ENCODE peak calls at places on chromosomes 11 and 22, in five cellular contexts. G, W, X, T and J are unnamed samples.

GRCh38 chr11:69075421-69076128 is 26.8 kb downstream of the TPCN2 start:
- DNase-seq in G (no peak), W (peak; percentile 69), X (peak; percentile 47), T (peak; percentile 97), J (no peak)

GRCh38 chr11:78202733-78203167 is 14.0 kb downstream of the USP35 start:
- DNase-seq in G (peak; percentile 87), W (no peak), X (no peak), T (no peak), J (peak; percentile 49)

GRCh38 chr11:130301002-130301401 is 13.7 kb downstream of the ZBTB44 start:
- DNase-seq in G (no peak), W (no peak), X (no peak), T (no peak), J (no peak)

GRCh38 chr11:11584446-11584810 is 37.4 kb downstream of the GALNT18 start:
- DNase-seq in G (no peak), W (no peak), X (no peak), T (peak; percentile 62), J (no peak)

GRCh38 chr11:9265211-9266131 is at the start of gene DENND5A:
- DNase-seq in G (peak; percentile 19), W (peak; percentile 95), X (peak; percentile 85), T (peak; percentile 100), J (peak; percentile 88)

GRCh38 chr11:62324738-62325556 is 12.3 kb upstream of the ASRGL1 start:
- DNase-seq in G (no peak), W (peak; percentile 13), X (no peak), T (peak; percentile 40), J (peak; percentile 69)

GRCh38 chr22:25166266-25167056 is 33.2 kb upstream of the CRYBB3 start:
- DNase-seq in G (no peak), W (no peak), X (no peak), T (no peak), J (peak; percentile 31)

GRCh38 chr11:65912840-65913239 is 6.0 kb downstream of the C11orf68 start:
- DNase-seq in G (no peak), W (no peak), X (no peak), T (peak; percentile 49), J (no peak)

GRCh38 chr11:96465537-96465936 is 75.7 kb downstream of the JRKL start:
- DNase-seq in G (no peak), W (peak; percentile 6), X (no peak), T (no peak), J (no peak)

GRCh38 chr11:70887428-70887827 is 364.9 kb downstream of the SHANK2 start:
- DNase-seq in G (no peak), W (no peak), X (no peak), T (no peak), J (no peak)

GRCh38 chr11:16976360-16976759 is 37.9 kb downstream of the PLEKHA7 start:
- DNase-seq in G (no peak), W (no peak), X (no peak), T (no peak), J (no peak)

GRCh38 chr11:19185516-19186052 is 16.2 kb downstream of the CSRP3 start:
- DNase-seq in G (no peak), W (no peak), X (no peak), T (no peak), J (no peak)

GRCh38 chr11:77524539-77524938 is 50.6 kb upstream of the PAK1 start:
- DNase-seq in G (no peak), W (no peak), X (no peak), T (no peak), J (no peak)

GRCh38 chr11:68868221-68868620 is 26.5 kb upstream of the CPT1A start:
- DNase-seq in G (no peak), W (no peak), X (no peak), T (no peak), J (no peak)

GRCh38 chr11:15276616-15277015 is 161.9 kb downstream of the INSC start:
- DNase-seq in G (no peak), W (peak; percentile 12), X (no peak), T (no peak), J (no peak)

GRCh38 chr11:7080900-7081299 is 7.9 kb upstream of the RBMXL2 start:
- DNase-seq in G (no peak), W (no peak), X (no peak), T (no peak), J (no peak)

GRCh38 chr11:7268727-7269126 is 17.0 kb downstream of the SYT9 start:
- DNase-seq in G (no peak), W (no peak), X (no peak), T (no peak), J (no peak)

GRCh38 chr11:129946256-129946655 is 50.9 kb upstream of the NFRKB start:
- DNase-seq in G (no peak), W (no peak), X (no peak), T (peak; percentile 19), J (no peak)

GRCh38 chr11:64384039-64384737 is 25.2 kb downstream of the RPS6KA4 start:
- DNase-seq in G (no peak), W (no peak), X (no peak), T (no peak), J (no peak)

GRCh38 chr22:39598017-39598965 is 27.7 kb downstream of the CACNA1I start:
- DNase-seq in G (peak; percentile 12), W (no peak), X (no peak), T (no peak), J (no peak)

GRCh38 chr22:46425011-46425410 is 89.5 kb downstream of the TRMU start:
- DNase-seq in G (no peak), W (no peak), X (no peak), T (peak; percentile 89), J (no peak)

GRCh38 chr11:65577756-65578109 is 1.9 kb downstream of the EHBP1L1 start:
- DNase-seq in G (no peak), W (no peak), X (no peak), T (no peak), J (no peak)

GRCh38 chr11:117419136-117419914 is 91.7 kb downstream of the CEP164 start:
- DNase-seq in G (no peak), W (no peak), X (no peak), T (peak; percentile 61), J (no peak)

GRCh38 chr11:19727246-19727645 is 14.6 kb downstream of the NAV2 start:
- DNase-seq in G (no peak), W (peak; percentile 27), X (peak; percentile 31), T (no peak), J (no peak)

GRCh38 chr11:110069158-110069737 is 23.9 kb upstream of the ZC3H12C start:
- DNase-seq in G (no peak), W (peak; percentile 3), X (no peak), T (peak; percentile 68), J (no peak)

GRCh38 chr11:124740277-124740882 is 638 bp downstream of the NRGN start:
- DNase-seq in G (peak; percentile 29), W (no peak), X (peak; percentile 22), T (no peak), J (peak; percentile 70)

GRCh38 chr11:107561688-107562087 is 3.8 kb downstream of the ALKBH8 start:
- DNase-seq in G (no peak), W (no peak), X (no peak), T (peak; percentile 31), J (no peak)

GRCh38 chr11:128341280-128341679 is 246.1 kb downstream of the ETS1 start:
- DNase-seq in G (peak; percentile 68), W (no peak), X (no peak), T (no peak), J (no peak)

GRCh38 chr11:3085052-3085451 is 27.8 kb upstream of the CARS1 start:
- DNase-seq in G (no peak), W (no peak), X (no peak), T (no peak), J (no peak)

GRCh38 chr11:45864041-45864440 is 16.8 kb downstream of the CRY2 start:
- DNase-seq in G (no peak), W (no peak), X (no peak), T (no peak), J (no peak)

GRCh38 chr11:122294041-122294440 is 178.0 kb upstream of the BLID start:
- DNase-seq in G (no peak), W (no peak), X (no peak), T (no peak), J (no peak)

GRCh38 chr22:50274311-50274710 is 4.1 kb upstream of the MAPK11 start:
- DNase-seq in G (no peak), W (peak; percentile 38), X (peak; percentile 54), T (peak; percentile 61), J (no peak)

GRCh38 chr11:640021-640706 is 3.1 kb downstream of the DRD4 start:
- DNase-seq in G (no peak), W (no peak), X (no peak), T (no peak), J (peak; percentile 54)

GRCh38 chr11:46369458-46370152 is 11.9 kb upstream of the MDK start:
- DNase-seq in G (no peak), W (no peak), X (peak; percentile 61), T (peak; percentile 85), J (no peak)

GRCh38 chr22:49925525-49926128 is 7.2 kb downstream of the CRELD2 start:
- DNase-seq in G (peak; percentile 85), W (no peak), X (no peak), T (no peak), J (no peak)